ENCODE peak calls at places on chromosome 10, in ten cellular contexts. T, D, Y, Z, H, A, R, F, L and B are unnamed samples.

GRCh38 chr10:113020838-113021237 is 70.8 kb downstream of the TCF7L2 start:
- DNase-seq in T (no peak), D (peak; percentile 48), Y (no peak), Z (no peak), H (no peak), A (no peak), R (no peak), F (no peak), L (no peak), B (no peak)

GRCh38 chr10:47340613-47341170 is 7.5 kb upstream of the RBP3 start:
- DNase-seq in T (peak; percentile 66), D (peak; percentile 48), Y (peak; percentile 55), Z (no peak), H (no peak), A (no peak), R (peak; percentile 60), F (peak; percentile 93), L (peak; percentile 79), B (peak; percentile 67)

GRCh38 chr10:124285587-124286527 is 132.9 kb downstream of the OAT start:
- DNase-seq in T (no peak), D (no peak), Y (no peak), Z (no peak), H (no peak), A (no peak), R (no peak), F (peak; percentile 17), L (no peak), B (peak; percentile 59)

GRCh38 chr10:122643931-122644534 is 55.6 kb downstream of the C10orf120 start:
- DNase-seq in T (no peak), D (no peak), Y (no peak), Z (no peak), H (no peak), A (no peak), R (no peak), F (peak; percentile 26), L (no peak), B (no peak)

GRCh38 chr10:82206831-82207230 is 331.8 kb downstream of the NRG3 start:
- DNase-seq in T (no peak), D (no peak), Y (no peak), Z (no peak), H (no peak), A (no peak), R (no peak), F (no peak), L (no peak), B (no peak)

GRCh38 chr10:60731134-60731883 is 47.0 kb upstream of the CDK1 start:
- DNase-seq in T (no peak), D (no peak), Y (no peak), Z (no peak), H (peak; percentile 20), A (no peak), R (no peak), F (no peak), L (no peak), B (no peak)

GRCh38 chr10:101001225-101002035 is 1.8 kb downstream of the LZTS2 start:
- DNase-seq in T (peak; percentile 33), D (peak; percentile 92), Y (peak; percentile 83), Z (no peak), H (peak; percentile 58), A (peak; percentile 93), R (peak; percentile 95), F (peak; percentile 62), L (peak; percentile 34), B (peak; percentile 96)

GRCh38 chr10:1241973-1242935 is 186.1 kb downstream of the WDR37 start:
- DNase-seq in T (no peak), D (no peak), Y (no peak), Z (no peak), H (no peak), A (no peak), R (no peak), F (no peak), L (no peak), B (peak; percentile 74)

GRCh38 chr10:2874963-2875362 is 192.4 kb upstream of the PFKP start:
- DNase-seq in T (no peak), D (no peak), Y (no peak), Z (no peak), H (no peak), A (no peak), R (no peak), F (no peak), L (no peak), B (no peak)

GRCh38 chr10:93206652-93207051 is 133.0 kb downstream of the CYP26A1 start:
- DNase-seq in T (no peak), D (no peak), Y (no peak), Z (no peak), H (no peak), A (no peak), R (no peak), F (peak; percentile 88), L (peak; percentile 28), B (no peak)

GRCh38 chr10:74103560-74104248 is 46.9 kb downstream of the AP3M1 start:
- DNase-seq in T (no peak), D (no peak), Y (no peak), Z (no peak), H (no peak), A (no peak), R (peak; percentile 42), F (no peak), L (peak; percentile 33), B (no peak)

GRCh38 chr10:12985347-12985746 is 16.2 kb downstream of the CCDC3 start:
- DNase-seq in T (no peak), D (no peak), Y (no peak), Z (no peak), H (no peak), A (no peak), R (no peak), F (no peak), L (no peak), B (no peak)

GRCh38 chr10:12067336-12067735 is 1.4 kb upstream of the DHTKD1 start:
- DNase-seq in T (no peak), D (no peak), Y (no peak), Z (no peak), H (no peak), A (no peak), R (peak; percentile 93), F (no peak), L (peak; percentile 20), B (no peak)

GRCh38 chr10:66680886-66681285 is 244.9 kb upstream of the LRRTM3 start:
- DNase-seq in T (no peak), D (no peak), Y (no peak), Z (no peak), H (no peak), A (no peak), R (peak; percentile 8), F (no peak), L (peak; percentile 77), B (no peak)

DNA sequence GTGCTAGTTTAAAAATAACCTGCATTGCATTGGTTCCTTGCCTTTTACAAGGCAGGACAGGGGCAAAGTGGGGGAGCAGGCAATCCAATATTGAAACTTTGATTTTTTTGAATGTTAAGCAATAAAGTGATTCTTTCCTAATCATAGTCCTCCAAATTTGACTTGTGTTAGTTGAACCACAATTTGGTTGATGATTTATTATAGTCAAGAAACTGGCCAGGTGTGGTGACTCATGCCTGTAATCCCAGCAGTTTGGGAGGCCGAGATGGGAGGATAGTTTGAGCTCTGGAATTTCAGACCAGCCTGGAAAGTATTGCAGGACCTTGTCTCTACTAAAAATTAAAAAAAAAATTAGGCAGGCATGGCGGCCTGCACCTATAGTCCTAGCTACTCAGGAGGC is 27.9 kb upstream of the ABLIM1 start:
- DNase-seq in T (no peak), D (no peak), Y (no peak), Z (no peak), H (no peak), A (no peak), R (no peak), F (no peak), L (peak; percentile 63), B (no peak)
- H3K4me1 ChIP-seq in T (peaks cover 40% of the 10 kb centered on the region), D (peaks cover 24% of the 10 kb centered on the region), Y (peaks cover 2% of the 10 kb centered on the region), Z (peaks cover 34% of the 10 kb centered on the region), H (no peaks in the 10 kb centered on the region), A (peaks cover 42% of the 10 kb centered on the region), R (peaks cover 11% of the 10 kb centered on the region), F (peaks cover 8% of the 10 kb centered on the region), L (peaks cover 3% of the 10 kb centered on the region), B (no peaks in the 10 kb centered on the region)

GRCh38 chr10:31942435-31942834 is 13.8 kb upstream of the ARHGAP12 start:
- DNase-seq in T (no peak), D (no peak), Y (no peak), Z (no peak), H (no peak), A (no peak), R (no peak), F (no peak), L (no peak), B (no peak)
- H3K4me1 ChIP-seq in T (peaks cover 21% of the 10 kb centered on the region), D (peaks cover 5% of the 10 kb centered on the region), Y (peaks cover 2% of the 10 kb centered on the region), Z (peaks cover 22% of the 10 kb centered on the region), H (no peaks in the 10 kb centered on the region), A (no peaks in the 10 kb centered on the region), R (peaks cover 12% of the 10 kb centered on the region), F (peaks cover 3% of the 10 kb centered on the region), L (no peaks in the 10 kb centered on the region), B (no peaks in the 10 kb centered on the region)

GRCh38 chr10:17022399-17022798 is 107.2 kb downstream of the CUBN start:
- DNase-seq in T (no peak), D (no peak), Y (no peak), Z (no peak), H (no peak), A (no peak), R (no peak), F (peak; percentile 66), L (no peak), B (no peak)

GRCh38 chr10:17021661-17022060 is 108.0 kb downstream of the CUBN start:
- DNase-seq in T (no peak), D (no peak), Y (no peak), Z (no peak), H (no peak), A (no peak), R (peak; percentile 25), F (peak; percentile 49), L (no peak), B (no peak)

GRCh38 chr10:17024461-17024860 is 105.2 kb downstream of the CUBN start:
- DNase-seq in T (no peak), D (no peak), Y (no peak), Z (no peak), H (no peak), A (no peak), R (no peak), F (peak; percentile 10), L (no peak), B (no peak)

GRCh38 chr10:17022898-17023297 is 106.7 kb downstream of the CUBN start:
- DNase-seq in T (no peak), D (no peak), Y (no peak), Z (no peak), H (no peak), A (no peak), R (no peak), F (peak; percentile 32), L (no peak), B (no peak)

GRCh38 chr10:17023386-17024298 is 106.0 kb downstream of the CUBN start:
- DNase-seq in T (no peak), D (no peak), Y (no peak), Z (no peak), H (no peak), A (peak; percentile 60), R (peak; percentile 99), F (peak; percentile 61), L (peak; percentile 54), B (peak; percentile 78)
- H3K4me1 ChIP-seq in T (peaks cover 6% of the 10 kb centered on the region), D (no peaks in the 10 kb centered on the region), Y (peaks cover 11% of the 10 kb centered on the region), Z (peaks cover 22% of the 10 kb centered on the region), H (no peaks in the 10 kb centered on the region), A (peaks cover under 1% of the 10 kb centered on the region), R (peaks cover 12% of the 10 kb centered on the region), F (peaks cover 12% of the 10 kb centered on the region), L (peaks cover 5% of the 10 kb centered on the region), B (no peaks in the 10 kb centered on the region)

DNA sequence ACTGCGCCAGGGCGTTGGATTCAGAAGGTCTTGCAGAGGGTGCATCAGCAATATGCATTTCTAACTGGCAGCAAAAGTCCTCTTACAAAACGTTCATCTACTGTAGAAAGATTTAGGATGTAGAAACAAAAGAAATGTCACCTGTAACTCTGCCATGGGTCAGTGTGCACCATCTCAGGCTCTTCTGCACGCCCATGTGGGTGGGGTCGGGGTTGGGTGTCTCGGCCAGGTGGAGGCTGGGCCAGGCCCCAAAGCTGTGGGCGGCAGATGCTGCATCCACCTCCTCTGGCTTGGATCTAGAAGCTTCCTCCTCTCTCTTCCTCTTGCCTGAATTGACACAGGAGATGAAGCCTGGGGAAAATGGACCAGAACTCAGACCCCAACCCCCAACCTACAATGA is 111.3 kb upstream of the PPP2R2D start:
- DNase-seq in T (no peak), D (no peak), Y (no peak), Z (no peak), H (no peak), A (no peak), R (no peak), F (peak; percentile 20), L (no peak), B (no peak)
- H3K4me1 ChIP-seq in T (no peaks in the 10 kb centered on the region), D (no peaks in the 10 kb centered on the region), Y (no peaks in the 10 kb centered on the region), Z (no peaks in the 10 kb centered on the region), H (no peaks in the 10 kb centered on the region), A (no peaks in the 10 kb centered on the region), R (no peaks in the 10 kb centered on the region), F (no peaks in the 10 kb centered on the region), L (no peaks in the 10 kb centered on the region), B (no peaks in the 10 kb centered on the region)